ENCODE peak calls at places on chromosomes 1 and 21, in nine cellular contexts. L is HT-29, G is AG08395, D is tibial artery, F is body of pancreas, W is amniotic stem cell, S is heart left ventricle, O is LHCN-M2, M is PC-3. Q is an unnamed sample.

GRCh38 chr1:47181955-47182680 is 7.7 kb downstream of the PDZK1IP1 start:
- DNase-seq in O (no peak), F (no peak), W (no peak), S (no peak), G (no peak), L (peak), D (no peak), M (peak), Q (no peak)

GRCh38 chr1:3604468-3604974 is 6.8 kb downstream of the MEGF6 start:
- DNase-seq in S (no peak), O (no peak), D (no peak), G (no peak), L (no peak), M (no peak), F (no peak), W (no peak), Q (no peak)

GRCh38 chr1:84020151-84020550 is 21.2 kb upstream of the TTLL7 start:
- DNase-seq in G (no peak), D (no peak), M (peak), O (no peak), L (peak), S (no peak), F (no peak), W (no peak), Q (no peak)

GRCh38 chr1:7902478-7903084 is 38.1 kb downstream of the TNFRSF9 start:
- DNase-seq in W (peak), L (peak), G (peak), D (peak), F (peak), S (peak), M (peak), O (peak), Q (peak)

GRCh38 chr1:153880962-153881361 is 41.8 kb downstream of the GATAD2B start:
- DNase-seq in S (peak), W (peak), L (peak), O (peak), M (peak), G (peak), F (peak), D (peak), Q (peak)

GRCh38 chr1:20112279-20113000 is 6.9 kb downstream of the PLA2G2D start:
- DNase-seq in O (no peak), M (no peak), G (no peak), F (no peak), L (peak), S (no peak), W (no peak), D (no peak), Q (peak)

GRCh38 chr1:162538815-162539431 is 22.6 kb upstream of the UAP1 start:
- DNase-seq in S (no peak), W (peak), D (no peak), M (peak), G (peak), O (peak), L (no peak), F (no peak), Q (no peak)

GRCh38 chr21:33884361-33885157 is 31.0 kb downstream of the ATP5PO start:
- DNase-seq in W (peak), M (no peak), L (no peak), O (peak), S (no peak), G (peak), F (no peak), D (no peak), Q (no peak)

GRCh38 chr1:207872655-207873054 is 38.3 kb downstream of the CD34 start:
- DNase-seq in O (no peak), S (no peak), G (no peak), L (no peak), F (no peak), M (no peak), W (no peak), D (no peak), Q (no peak)

Q was measured in lower leg skin.